ENCODE peak calls at places on chromosomes 4 and X, in nine cellular contexts. Z, A, S, M, T, B, P, G and J are unnamed samples.

GRCh38 chr4:7070729-7071511 is 3.1 kb upstream of the GRPEL1 start:
- DNase-seq in Z (peak), G (peak), M (peak), A (peak), S (peak), T (peak), B (peak), P (peak), J (peak)

GRCh38 chr4:3232001-3232400 is 17.0 kb upstream of the MSANTD1 start:
- DNase-seq in Z (no peak), P (no peak), G (no peak), B (no peak), A (no peak), S (no peak), T (no peak), M (no peak), J (no peak)

GRCh38 chrX:1242901-1243402 is 25.7 kb upstream of the CSF2RA start:
- DNase-seq in S (no peak), M (peak), G (no peak), A (no peak), T (peak), P (no peak), B (no peak), Z (no peak), J (no peak)

GRCh38 chr4:68182382-68182820 is 52.7 kb upstream of the TMPRSS11F start:
- DNase-seq in P (no peak), T (no peak), A (no peak), B (no peak), M (no peak), G (no peak), Z (no peak), S (no peak), J (no peak)

GRCh38 chrX:108068121-108068520 is 23.2 kb downstream of the PSMD10 start:
- DNase-seq in B (no peak), P (no peak), G (no peak), S (no peak), T (no peak), A (no peak), Z (no peak), M (peak), J (no peak)

GRCh38 chrX:87337267-87337666 is 180.3 kb upstream of the KLHL4 start:
- DNase-seq in S (no peak), T (no peak), M (no peak), G (no peak), A (no peak), P (no peak), Z (no peak), B (peak), J (no peak)

GRCh38 chr4:158159054-158159717 is 13.6 kb downstream of the GASK1B start:
- DNase-seq in G (no peak), B (peak), M (peak), A (no peak), P (no peak), T (peak), S (no peak), Z (no peak), J (peak)

GRCh38 chr4:152348670-152349069 is 187.2 kb downstream of the FBXW7 start:
- DNase-seq in G (no peak), T (no peak), A (no peak), B (peak), M (no peak), Z (no peak), S (no peak), P (no peak), J (peak)

GRCh38 chrX:70826715-70827114 is 81.8 kb downstream of the TEX11 start:
- DNase-seq in M (no peak), G (no peak), B (no peak), T (no peak), S (no peak), P (peak), A (no peak), Z (peak), J (no peak)

GRCh38 chr4:100289980-100290379 is 99.7 kb upstream of the DDIT4L start:
- DNase-seq in A (no peak), S (no peak), T (no peak), P (no peak), B (peak), Z (no peak), G (no peak), M (peak), J (peak)

GRCh38 chr4:53459548-53459947 is 82.1 kb downstream of the FIP1L1 start:
- DNase-seq in B (peak), T (peak), Z (no peak), A (no peak), M (peak), S (no peak), G (no peak), P (no peak), J (peak)

GRCh38 chr4:112130903-112131302 is 14.4 kb upstream of the FAM241A start:
- DNase-seq in S (no peak), P (no peak), A (no peak), B (peak), T (no peak), M (peak), Z (no peak), G (no peak), J (peak)

GRCh38 chrX:130330706-130331105 is 9.0 kb upstream of the SLC25A14 start:
- DNase-seq in T (peak), B (peak), M (peak), A (peak), S (peak), P (peak), G (no peak), Z (peak), J (peak)

GRCh38 chr4:153318696-153319320 is 25.7 kb upstream of the MND1 start:
- DNase-seq in G (peak), B (peak), P (peak), Z (no peak), M (peak), S (no peak), T (peak), A (peak), J (peak)

GRCh38 chr4:188023682-188024081 is 28.1 kb downstream of the ZFP42 start:
- DNase-seq in P (no peak), M (no peak), B (no peak), A (no peak), G (no peak), Z (no peak), T (peak), S (no peak), J (no peak)

GRCh38 chrX:154046262-154046771 is 26.6 kb upstream of the IRAK1 start:
- DNase-seq in A (no peak), B (peak), Z (no peak), G (no peak), P (no peak), T (peak), S (no peak), M (peak), J (peak)

GRCh38 chrX:17161991-17162390 is 213.0 kb upstream of the NHS start:
- DNase-seq in T (no peak), S (no peak), P (no peak), Z (no peak), G (no peak), M (no peak), A (no peak), B (no peak), J (no peak)

GRCh38 chr4:118398226-118399090 is 45.7 kb upstream of the PRSS12 start:
- DNase-seq in A (no peak), B (no peak), G (no peak), P (no peak), M (peak), T (no peak), Z (no peak), S (no peak), J (no peak)

GRCh38 chr4:60683357-60683756 is 516.8 kb upstream of the ADGRL3 start:
- DNase-seq in B (peak), A (no peak), Z (no peak), M (peak), G (no peak), S (no peak), P (no peak), T (peak), J (no peak)

GRCh38 chr4:148056879-148057278 is 325.0 kb downstream of the ARHGAP10 start:
- DNase-seq in A (no peak), P (no peak), T (peak), Z (peak), B (peak), S (no peak), G (no peak), M (peak), J (peak)

GRCh38 chr4:61817071-61817470 is 616.9 kb downstream of the ADGRL3 start:
- DNase-seq in P (no peak), T (no peak), M (no peak), A (no peak), Z (no peak), B (no peak), S (no peak), G (no peak), J (no peak)

GRCh38 chr4:6416518-6417286 is 55.7 kb downstream of the PPP2R2C start:
- DNase-seq in A (no peak), T (no peak), B (no peak), G (no peak), Z (peak), P (no peak), M (no peak), S (peak), J (no peak)

GRCh38 chr4:145681518-145681917 is 1.6 kb downstream of the C4orf51 start:
- DNase-seq in Z (no peak), S (no peak), B (no peak), P (no peak), M (no peak), A (no peak), G (no peak), T (no peak), J (no peak)

GRCh38 chr4:40212674-40213504 is 16.1 kb downstream of the RHOH start:
- DNase-seq in T (peak), S (no peak), B (peak), P (no peak), M (no peak), A (no peak), G (no peak), Z (no peak), J (no peak)

GRCh38 chr4:2363056-2363719 is 55.3 kb downstream of the ZFYVE28 start:
- DNase-seq in S (no peak), T (no peak), M (no peak), Z (no peak), A (no peak), P (no peak), G (no peak), B (no peak), J (no peak)

GRCh38 chrX:11351375-11352295 is 58.4 kb downstream of the AMELX start:
- DNase-seq in B (peak), M (no peak), G (no peak), T (peak), A (no peak), P (no peak), S (no peak), Z (no peak), J (no peak)

GRCh38 chrX:40055495-40055894 is 42.3 kb downstream of the BCOR start:
- DNase-seq in S (no peak), M (peak), G (no peak), T (no peak), Z (no peak), B (no peak), P (no peak), A (no peak), J (no peak)

GRCh38 chr4:95059630-95060029 is 301.9 kb downstream of the BMPR1B start:
- DNase-seq in A (no peak), S (no peak), T (no peak), Z (no peak), G (no peak), B (peak), M (no peak), P (no peak), J (peak)

GRCh38 chr4:124181045-124181444 is 531.5 kb downstream of the ANKRD50 start:
- DNase-seq in M (no peak), A (no peak), G (no peak), Z (no peak), S (no peak), T (no peak), B (no peak), P (no peak), J (no peak)

GRCh38 chrX:87582453-87582852 is 64.9 kb downstream of the KLHL4 start:
- DNase-seq in Z (no peak), B (no peak), G (no peak), P (no peak), S (no peak), M (no peak), A (no peak), T (no peak), J (no peak)

GRCh38 chr4:84750260-84750955 is 167.5 kb downstream of the CDS1 start:
- DNase-seq in G (no peak), A (peak), B (peak), P (no peak), Z (no peak), S (no peak), M (peak), T (peak), J (peak)

GRCh38 chrX:153303276-153304262 is 18.0 kb downstream of the PNMA6F start:
- DNase-seq in S (no peak), B (no peak), M (no peak), P (no peak), A (no peak), T (no peak), G (no peak), Z (no peak), J (no peak)

GRCh38 chr4:138857399-138857798 is 158.2 kb upstream of the NOCT start:
- DNase-seq in T (no peak), Z (no peak), P (no peak), G (no peak), S (no peak), M (no peak), B (no peak), A (no peak), J (no peak)

GRCh38 chr4:172998527-172999469 is 169.8 kb upstream of the GALNT7 start:
- DNase-seq in P (no peak), S (no peak), A (peak), G (no peak), M (peak), T (peak), B (peak), Z (no peak), J (peak)